ENCODE peak calls at places on chromosomes 16 and 17, in five cellular contexts. V is GM12878; P is lower lobe of right lung; A is CD8-positive, alpha-beta T cell; X is tibial nerve. E is an unnamed sample. For H3K36me3, the result is how much of the 10 kb centered on the place peaks cover.

GRCh38 chr17:33750943-33751701 is 458.0 kb upstream of the ASIC2 start:
- DNase-seq in V (peak), X (peak), A (peak), P (peak), E (peak)

GRCh38 chr16:50326264-50326663 is 42.5 kb downstream of the BRD7 start:
- DNase-seq in X (no peak), A (no peak), P (no peak), V (no peak), E (no peak)

GRCh38 chr17:34598161-34598776 is 18.9 kb downstream of the TMEM132E start:
- DNase-seq in V (no peak), A (no peak), X (no peak), P (no peak), E (no peak)

GRCh38 chr16:75265911-75266701 is 14.7 kb upstream of the BCAR1 start:
- DNase-seq in P (peak), A (no peak), X (no peak), V (no peak), E (peak)

GRCh38 chr17:31535581-31535981 is 144.1 kb downstream of the RAB11FIP4 start:
- DNase-seq in P (no peak), V (peak), X (no peak), A (no peak), E (peak)

GRCh38 chr16:6969594-6969993 is 363.1 kb upstream of the RBFOX1 start:
- DNase-seq in X (no peak), P (no peak), V (no peak), A (no peak), E (no peak)

GRCh38 chr17:33980193-33980592 is 274.9 kb upstream of the CCL2 start:
- DNase-seq in X (no peak), A (no peak), V (peak), P (no peak), E (peak)

GRCh38 chr17:34883106-34884000 is 77.9 kb downstream of the CCT6B start:
- DNase-seq in V (no peak), P (no peak), A (no peak), X (no peak), E (no peak)

GRCh38 chr17:68694791-68695485 is 93.8 kb upstream of the FAM20A start:
- DNase-seq in V (no peak), A (no peak), X (no peak), P (no peak), E (no peak)

GRCh38 chr17:67711916-67712315 is 5.8 kb upstream of the NOL11 start:
- DNase-seq in X (no peak), P (no peak), A (no peak), V (no peak), E (no peak)

GRCh38 chr17:70021726-70022125 is 53.3 kb upstream of the KCNJ16 start:
- DNase-seq in X (no peak), P (no peak), A (no peak), V (no peak), E (no peak)

GRCh38 chr17:42548993-42549755 is 3.5 kb upstream of the HSD17B1 start:
- DNase-seq in P (no peak), V (no peak), A (no peak), X (no peak), E (no peak)

GRCh38 chr17:49464049-49464448 is 31.0 kb upstream of the NGFR start:
- DNase-seq in P (no peak), V (no peak), A (no peak), X (no peak), E (no peak)

GRCh38 chr16:14346278-14347142 is 275.4 kb downstream of the MRTFB start:
- DNase-seq in P (no peak), X (no peak), V (no peak), A (no peak), E (no peak)

GRCh38 chr16:80731915-80732314 is 72.5 kb downstream of the CDYL2 start:
- DNase-seq in A (no peak), V (no peak), P (no peak), X (no peak), E (no peak)
- H3K36me3 ChIP-seq in A (under half), V (under half), P (under half), X (under half), E (under half)

DNA sequence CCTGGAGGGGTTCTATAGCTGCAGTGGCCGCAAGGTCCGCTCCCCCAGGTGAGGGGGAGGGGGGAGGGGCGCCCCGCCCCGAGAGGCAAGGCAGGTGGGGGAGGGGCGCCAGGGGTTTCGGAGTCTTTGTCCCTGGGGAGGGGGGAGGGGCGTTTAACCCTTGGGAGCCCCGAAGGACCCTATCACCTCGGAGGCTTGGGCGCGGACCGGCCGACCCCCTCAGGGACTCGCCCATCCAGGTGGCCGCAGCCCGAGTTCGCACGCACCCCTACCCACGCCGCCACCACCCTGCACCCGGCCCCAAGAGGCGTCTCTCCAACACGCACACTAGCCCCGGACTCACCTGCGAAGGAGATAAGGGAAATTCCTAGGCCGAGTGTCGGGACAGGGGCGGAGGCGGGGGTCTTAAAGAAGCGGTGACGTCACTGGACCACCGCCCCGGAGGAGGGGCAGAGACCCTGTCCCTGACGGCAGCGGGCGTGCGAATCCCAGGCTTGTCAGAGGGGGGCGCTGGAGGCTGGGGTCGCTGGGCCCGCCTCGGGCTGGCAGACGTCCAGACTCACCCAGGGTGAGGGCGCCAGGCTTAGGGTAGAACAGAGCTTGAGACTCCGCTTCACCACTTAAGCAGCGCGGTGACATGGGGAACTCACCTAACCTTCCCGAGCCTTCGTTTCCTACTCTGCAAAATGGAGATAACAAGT is at the start of gene CLDN6:
- DNase-seq in X (no peak), P (no peak), A (peak), V (no peak), E (no peak)
- H3K4me3 ChIP-seq in X (no peak), P (no peak), A (no peak), V (no peak), E (no peak)

GRCh38 chr16:83948914-83949723 is 3.9 kb upstream of the OSGIN1 start:
- DNase-seq in X (no peak), V (no peak), A (no peak), P (no peak), E (no peak)
- TF ChIP-seq CTCF in X (no peak), V (no peak), A (no peak), P (no peak), E (no peak)

DNA sequence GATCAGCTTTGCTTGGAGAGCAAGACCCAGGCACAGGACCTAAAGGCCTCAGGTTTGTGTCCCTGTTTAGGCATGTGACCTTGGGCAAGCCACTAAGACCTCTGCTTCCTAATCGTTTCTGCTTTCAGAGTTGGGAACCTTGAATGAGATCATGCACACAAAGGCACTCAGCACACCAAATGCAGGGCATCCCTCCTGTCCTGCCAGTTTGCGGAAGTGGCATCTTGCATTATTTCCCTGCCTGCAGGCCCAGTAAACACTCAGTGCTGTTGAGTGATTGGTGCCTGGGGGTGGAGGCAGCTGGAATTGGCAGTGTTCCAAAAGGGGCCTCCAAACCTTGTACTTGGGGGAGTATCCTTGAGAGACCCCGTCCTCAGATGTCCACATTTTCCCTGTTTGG is 28.6 kb downstream of the MRM1 start:
- DNase-seq in P (no peak), X (no peak), A (no peak), V (no peak), E (no peak)
- H3K36me3 ChIP-seq in P (under half), X (under half), A (under half), V (under half), E (under half)

GRCh38 chr17:39155654-39156053 is 4.2 kb upstream of the PLXDC1 start:
- DNase-seq in A (no peak), P (no peak), X (no peak), V (no peak), E (no peak)
- H3K4me3 ChIP-seq in A (no peak), P (no peak), X (no peak), V (no peak), E (no peak)

E was measured in GM06990.